ENCODE peak calls at places on chromosomes 16 and 17, in four cellular contexts. W, C, G and J are unnamed samples.

GRCh38 chr16:24611310-24611709 is 71.9 kb downstream of the RBBP6 start:
- DNase-seq in G (no peak), C (no peak), W (no peak), J (no peak)

GRCh38 chr17:57606111-57606875 is 138.8 kb downstream of the CCDC182 start:
- DNase-seq in G (no peak), C (no peak), W (no peak), J (peak)

GRCh38 chr17:40936976-40937375 is 470 bp downstream of the KRT23 start:
- DNase-seq in C (no peak), G (no peak), W (no peak), J (no peak)

GRCh38 chr16:12544477-12545291 is 259.0 kb downstream of the CPPED1 start:
- DNase-seq in C (no peak), W (no peak), G (no peak), J (no peak)

GRCh38 chr17:17538417-17539391 is 42.5 kb upstream of the RASD1 start:
- DNase-seq in W (no peak), G (peak), C (no peak), J (no peak)

GRCh38 chr17:49694847-49695697 is 12.7 kb downstream of the SLC35B1 start:
- DNase-seq in G (peak), W (no peak), C (no peak), J (no peak)

GRCh38 chr16:12669908-12670307 is 133.8 kb downstream of the CPPED1 start:
- DNase-seq in W (no peak), C (no peak), G (no peak), J (no peak)

GRCh38 chr16:84785843-84786538 is 33.8 kb upstream of the CRISPLD2 start:
- DNase-seq in G (peak), W (no peak), C (no peak), J (peak)

GRCh38 chr16:2160915-2161551 is 5.5 kb downstream of the TRAF7 start:
- DNase-seq in C (no peak), G (peak), W (peak), J (peak)

GRCh38 chr16:1093284-1094123 is 2.5 kb downstream of the C1QTNF8 start:
- DNase-seq in W (peak), G (no peak), C (no peak), J (no peak)

GRCh38 chr17:45248132-45248936 is 13.6 kb downstream of the SPATA32 start:
- DNase-seq in W (no peak), C (no peak), G (peak), J (no peak)

GRCh38 chr16:11047939-11048500 is 103.7 kb downstream of the CLEC16A start:
- DNase-seq in W (no peak), C (no peak), G (no peak), J (no peak)

GRCh38 chr16:81006472-81007311 is at the start of the genes CENPN and CMC2:
- DNase-seq in W (peak), G (peak), C (peak), J (peak)
- TF ChIP-seq POLR2AphosphoS5 in W (peak), G (peak), C (peak), J (peak)

DNA sequence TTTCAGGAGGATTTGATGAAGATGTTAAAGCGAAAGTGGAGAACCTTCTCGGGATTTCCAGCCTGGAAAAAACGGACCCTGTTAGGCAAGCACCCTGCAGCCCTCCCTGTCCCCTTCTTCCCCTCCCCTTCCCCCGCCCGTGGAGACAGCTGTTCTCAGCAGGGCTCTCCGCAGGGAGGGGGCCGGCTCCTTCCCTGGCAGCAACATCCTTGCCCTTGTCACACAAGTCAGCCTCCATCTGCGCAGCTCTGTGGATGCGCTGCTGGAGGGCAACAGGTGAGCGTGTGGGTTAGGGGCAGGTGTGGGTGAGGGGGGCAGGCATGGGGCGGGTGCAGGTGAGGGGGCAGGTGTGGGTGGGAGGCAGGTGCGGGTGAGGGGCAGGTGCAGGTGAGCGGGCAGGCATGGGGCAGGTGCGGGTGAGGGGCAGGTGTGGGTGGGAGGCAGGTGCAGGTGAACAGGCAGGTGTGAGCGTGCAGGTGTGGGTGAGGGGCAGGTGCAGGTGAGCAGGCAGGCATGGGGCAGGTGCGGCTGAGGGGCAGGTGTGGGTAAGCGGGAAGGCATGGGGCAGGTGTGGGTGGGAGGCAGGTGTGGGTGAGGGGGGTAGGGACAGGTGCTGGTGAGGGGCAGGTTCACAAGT is 9.4 kb downstream of the CYBC1 start:
- DNase-seq in W (peak), G (no peak), C (no peak), J (peak)
- H3K27ac ChIP-seq in W (peak), G (no peak), C (no peak), J (no peak)

DNA sequence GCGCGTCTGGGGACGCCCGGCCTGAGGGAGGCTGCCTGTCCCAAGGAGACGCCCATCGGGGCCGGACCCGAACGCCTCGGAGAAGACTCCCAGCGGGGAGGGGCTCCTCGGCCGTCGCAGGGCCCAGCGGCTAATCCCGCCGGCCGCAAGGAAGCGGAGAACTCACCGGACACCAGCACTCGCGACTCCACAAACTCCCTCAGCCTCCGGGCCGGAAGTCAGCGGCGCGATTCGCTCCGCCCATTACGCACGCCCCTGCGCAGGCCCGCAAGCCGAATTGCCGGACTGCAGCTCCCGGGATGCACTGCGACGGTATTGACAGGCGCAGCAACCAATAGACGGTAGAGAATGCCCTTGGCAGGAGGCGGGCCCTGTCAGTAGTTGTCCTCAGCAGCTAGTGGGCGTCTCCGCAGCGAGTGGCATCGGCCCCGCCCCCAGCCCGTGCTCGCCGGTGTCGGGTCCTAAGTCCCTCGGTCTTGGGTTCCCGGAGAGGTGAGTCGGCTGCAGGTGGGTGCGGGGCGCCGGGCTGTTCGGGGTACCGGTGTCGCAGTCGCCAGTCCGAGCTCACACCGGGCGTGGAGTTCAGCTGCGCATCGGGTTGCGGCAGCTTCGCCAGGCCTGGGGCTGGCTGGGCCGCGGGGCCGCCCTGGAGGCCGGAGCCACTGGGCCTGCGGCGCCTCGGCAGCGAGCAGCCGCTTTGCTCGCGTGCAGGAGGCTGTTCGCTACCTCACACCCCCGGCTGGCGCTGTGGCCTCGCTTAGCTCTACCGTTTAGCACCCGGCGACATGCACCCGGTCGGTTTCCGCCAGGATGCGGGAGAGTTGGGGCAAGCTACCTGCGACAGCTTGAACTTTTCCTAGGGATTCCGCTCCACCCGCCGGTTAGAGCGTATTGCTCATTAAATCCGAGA is at the start of the genes ZNF174 and ZSCAN32:
- DNase-seq in W (peak), C (peak), G (peak), J (peak)
- TF ChIP-seq EP300 in W (no peak), C (no peak), G (no peak), J (no peak)

GRCh38 chr17:6239237-6239798 is 169.1 kb downstream of the WSCD1 start:
- DNase-seq in C (no peak), W (no peak), G (no peak), J (no peak)
- TF ChIP-seq POLR2AphosphoS5 in C (no peak), W (no peak), G (no peak), J (no peak)

GRCh38 chr16:27431773-27432599 is 30.0 kb downstream of the IL21R start:
- DNase-seq in W (no peak), C (no peak), G (peak), J (no peak)

GRCh38 chr16:27434141-27435051 is 32.4 kb downstream of the IL21R start:
- DNase-seq in G (peak), W (no peak), C (no peak), J (no peak)

GRCh38 chr16:27430512-27430911 is 28.5 kb downstream of the IL21R start:
- DNase-seq in C (no peak), G (no peak), W (no peak), J (no peak)

GRCh38 chr16:27430923-27431484 is 29.0 kb downstream of the IL21R start:
- DNase-seq in W (no peak), C (no peak), G (peak), J (no peak)

DNA sequence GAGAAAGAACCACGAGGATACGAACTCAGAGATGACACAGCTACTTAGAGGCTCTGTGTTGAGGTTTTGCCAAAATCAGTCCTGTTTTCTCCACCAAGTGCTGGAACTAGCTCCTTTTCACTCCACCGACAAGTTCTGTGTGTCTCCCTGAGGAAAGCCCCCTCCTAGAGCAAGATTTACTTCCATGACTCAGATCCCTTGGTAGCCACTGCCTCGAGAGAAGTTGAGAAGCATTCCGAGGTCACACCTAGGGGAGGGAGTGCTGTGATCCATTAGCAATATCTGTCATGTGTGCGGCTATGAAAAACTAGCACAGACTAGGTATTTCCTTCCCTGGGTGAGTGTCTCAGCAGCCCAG is 30.6 kb downstream of the IL21R start:
- DNase-seq in C (no peak), W (no peak), G (no peak), J (no peak)
- H3K27ac ChIP-seq in C (peak), W (no peak), G (no peak), J (no peak)

GRCh38 chr16:30775381-30776099 is 11.5 kb downstream of the ZNF629 start:
- DNase-seq in G (peak), C (no peak), W (peak), J (peak)
- TF ChIP-seq EP300 in G (no peak), C (no peak), W (no peak), J (no peak)

GRCh38 chr16:50037791-50038190 is 12.8 kb downstream of the CNEP1R1 start:
- DNase-seq in C (no peak), W (no peak), G (no peak), J (no peak)
- TF ChIP-seq POLR2AphosphoS5 in C (no peak), W (peak), G (no peak), J (no peak)

GRCh38 chr16:19393226-19394074 is 24.2 kb upstream of the TMC5 start:
- DNase-seq in C (no peak), G (peak), W (no peak), J (no peak)
- H3K27ac ChIP-seq in C (no peak), G (peak), W (peak), J (peak)

GRCh38 chr17:77233635-77234334 is 93.0 kb downstream of the SEC14L1 start:
- DNase-seq in W (no peak), G (peak), C (peak), J (no peak)
- TF ChIP-seq EP300 in W (no peak), G (no peak), C (peak), J (no peak)